ENCODE peak calls at places on chromosomes 4 and X, in ten cellular contexts. Y, N, Z, F, L, A, G, R, T and P are unnamed samples.

GRCh38 chr4:8709050-8709728 is 116.6 kb downstream of the CPZ start:
- DNase-seq in Y (no peak), N (peak), Z (no peak), F (peak), L (no peak), A (no peak), G (no peak), R (no peak), T (peak), P (peak)

GRCh38 chr4:149166365-149166764 is 649.3 kb downstream of the IQCM start:
- DNase-seq in Y (no peak), N (no peak), Z (no peak), F (no peak), L (no peak), A (no peak), G (no peak), R (no peak), T (no peak), P (no peak)

GRCh38 chrX:102959471-102959870 is 22.4 kb downstream of the RAB40AL start:
- DNase-seq in Y (peak), N (no peak), Z (no peak), F (no peak), L (no peak), A (no peak), G (no peak), R (no peak), T (no peak), P (no peak)

GRCh38 chr4:139760558-139760957 is 94.9 kb downstream of the MGST2 start:
- DNase-seq in Y (no peak), N (no peak), Z (no peak), F (no peak), L (no peak), A (no peak), G (no peak), R (no peak), T (no peak), P (no peak)

GRCh38 chrX:111168314-111168713 is 72.3 kb downstream of the PAK3 start:
- DNase-seq in Y (no peak), N (no peak), Z (peak), F (no peak), L (no peak), A (no peak), G (no peak), R (no peak), T (no peak), P (no peak)

GRCh38 chr4:123299212-123299651 is 97.4 kb upstream of the SPRY1 start:
- DNase-seq in Y (no peak), N (no peak), Z (no peak), F (no peak), L (no peak), A (no peak), G (peak), R (no peak), T (no peak), P (no peak)

GRCh38 chr4:15516494-15516893 is 46.8 kb downstream of the CC2D2A start:
- DNase-seq in Y (no peak), N (no peak), Z (no peak), F (no peak), L (no peak), A (no peak), G (no peak), R (no peak), T (no peak), P (no peak)

GRCh38 chrX:65420154-65420553 is 114.4 kb downstream of the LAS1L start:
- DNase-seq in Y (no peak), N (no peak), Z (no peak), F (no peak), L (no peak), A (no peak), G (no peak), R (no peak), T (no peak), P (no peak)

GRCh38 chrX:9897761-9898161 is 69.4 kb upstream of the CLDN34 start:
- DNase-seq in Y (no peak), N (no peak), Z (no peak), F (no peak), L (no peak), A (no peak), G (no peak), R (peak), T (no peak), P (no peak)

GRCh38 chr4:152269448-152270191 is 266.3 kb downstream of the FBXW7 start:
- DNase-seq in Y (no peak), N (no peak), Z (no peak), F (no peak), L (no peak), A (no peak), G (no peak), R (no peak), T (no peak), P (no peak)

GRCh38 chrX:113274801-113275200 is 434.2 kb upstream of the AMOT start:
- DNase-seq in Y (no peak), N (no peak), Z (no peak), F (no peak), L (no peak), A (no peak), G (no peak), R (no peak), T (no peak), P (no peak)

GRCh38 chrX:113274345-113274744 is 433.7 kb upstream of the AMOT start:
- DNase-seq in Y (no peak), N (no peak), Z (no peak), F (no peak), L (no peak), A (no peak), G (no peak), R (no peak), T (no peak), P (no peak)

DNA sequence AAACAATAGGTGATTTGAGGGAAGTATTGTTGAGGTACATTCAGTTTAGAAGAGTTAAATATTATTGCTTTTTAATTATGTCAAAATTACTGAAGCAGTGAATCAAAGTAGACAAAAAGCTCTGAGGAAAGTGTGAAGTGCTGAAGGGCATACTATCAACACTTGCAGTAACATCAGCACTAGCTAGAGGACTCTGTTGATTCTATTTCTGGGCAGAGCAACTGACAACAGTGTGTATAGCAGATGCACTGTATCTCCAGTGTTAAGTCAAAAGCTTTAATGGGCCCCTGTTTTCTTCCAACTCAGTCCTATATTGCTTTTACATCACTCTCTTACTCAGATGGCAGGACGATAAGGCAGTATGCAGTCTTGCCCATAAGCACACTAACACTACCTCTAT is 435.1 kb upstream of the AMOT start:
- DNase-seq in Y (no peak), N (no peak), Z (no peak), F (no peak), L (no peak), A (no peak), G (no peak), R (no peak), T (no peak), P (no peak)
- TF ChIP-seq CTCF in Y (no peak), N (no peak), Z (no peak), F (no peak), L (no peak), A (no peak), G (no peak), R (no peak), T (no peak), P (no peak)

GRCh38 chr4:147780137-147780777 is 48.4 kb downstream of the ARHGAP10 start:
- DNase-seq in Y (no peak), N (no peak), Z (no peak), F (peak), L (no peak), A (no peak), G (no peak), R (no peak), T (no peak), P (no peak)

GRCh38 chr4:147778942-147779341 is 47.1 kb downstream of the ARHGAP10 start:
- DNase-seq in Y (no peak), N (no peak), Z (no peak), F (no peak), L (no peak), A (no peak), G (no peak), R (no peak), T (no peak), P (no peak)

GRCh38 chr4:147779449-147779848 is 47.6 kb downstream of the ARHGAP10 start:
- DNase-seq in Y (no peak), N (no peak), Z (no peak), F (no peak), L (no peak), A (no peak), G (no peak), R (no peak), T (no peak), P (no peak)

GRCh38 chr4:147786031-147786430 is 54.1 kb downstream of the ARHGAP10 start:
- DNase-seq in Y (no peak), N (no peak), Z (no peak), F (no peak), L (no peak), A (no peak), G (no peak), R (no peak), T (no peak), P (no peak)

DNA sequence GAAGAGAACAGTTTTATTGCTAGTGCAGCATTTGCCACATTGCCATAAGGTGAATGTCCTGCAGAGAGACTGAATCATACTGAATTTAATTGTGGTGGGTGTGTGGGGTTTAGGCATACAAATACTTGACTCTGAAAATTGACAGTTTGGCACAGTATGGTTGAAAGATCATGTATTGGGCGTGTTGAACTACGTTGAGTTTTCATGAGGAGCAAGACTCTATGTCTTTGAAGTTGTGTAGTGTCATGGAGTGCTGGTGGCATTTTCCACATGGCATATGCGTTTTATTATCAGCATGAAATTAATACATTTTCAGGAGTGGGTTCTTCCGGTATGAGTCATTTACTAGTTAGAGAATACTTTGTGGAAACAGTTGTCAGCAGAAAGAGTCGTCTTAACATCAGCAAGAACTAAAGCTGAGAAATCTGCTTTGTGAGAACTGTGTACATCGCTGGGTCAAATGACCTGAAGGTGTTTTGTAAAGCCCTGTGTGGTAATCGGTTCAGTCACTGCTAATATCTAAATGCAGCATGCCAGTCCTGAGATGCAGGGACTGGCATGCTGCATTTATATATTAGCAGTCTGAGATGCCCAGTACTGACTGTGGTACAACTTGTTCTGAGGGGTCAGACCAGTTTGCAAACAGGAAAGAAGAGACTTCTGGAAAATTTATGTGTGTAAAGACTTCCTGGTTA is 50.3 kb downstream of the ARHGAP10 start:
- DNase-seq in Y (peak), N (no peak), Z (no peak), F (no peak), L (no peak), A (no peak), G (peak), R (no peak), T (no peak), P (no peak)
- TF ChIP-seq POLR2AphosphoS5 in Y (no peak), N (no peak), Z (no peak), F (no peak), L (no peak), A (no peak), G (no peak), R (no peak), T (no peak), P (no peak)

GRCh38 chr4:173526724-173527102 is 3.3 kb downstream of the HAND2 start:
- DNase-seq in Y (no peak), N (peak), Z (no peak), F (no peak), L (no peak), A (no peak), G (no peak), R (no peak), T (no peak), P (no peak)

GRCh38 chr4:173530326-173531062 is 465 bp upstream of the HAND2 start:
- DNase-seq in Y (no peak), N (peak), Z (no peak), F (no peak), L (no peak), A (no peak), G (no peak), R (no peak), T (no peak), P (no peak)

GRCh38 chr4:173529505-173530325 is at the start of gene HAND2:
- DNase-seq in Y (no peak), N (peak), Z (peak), F (peak), L (no peak), A (no peak), G (no peak), R (no peak), T (no peak), P (peak)

GRCh38 chr4:173527103-173527876 is 2.7 kb downstream of the HAND2 start:
- DNase-seq in Y (no peak), N (peak), Z (no peak), F (no peak), L (no peak), A (no peak), G (no peak), R (no peak), T (no peak), P (no peak)

DNA sequence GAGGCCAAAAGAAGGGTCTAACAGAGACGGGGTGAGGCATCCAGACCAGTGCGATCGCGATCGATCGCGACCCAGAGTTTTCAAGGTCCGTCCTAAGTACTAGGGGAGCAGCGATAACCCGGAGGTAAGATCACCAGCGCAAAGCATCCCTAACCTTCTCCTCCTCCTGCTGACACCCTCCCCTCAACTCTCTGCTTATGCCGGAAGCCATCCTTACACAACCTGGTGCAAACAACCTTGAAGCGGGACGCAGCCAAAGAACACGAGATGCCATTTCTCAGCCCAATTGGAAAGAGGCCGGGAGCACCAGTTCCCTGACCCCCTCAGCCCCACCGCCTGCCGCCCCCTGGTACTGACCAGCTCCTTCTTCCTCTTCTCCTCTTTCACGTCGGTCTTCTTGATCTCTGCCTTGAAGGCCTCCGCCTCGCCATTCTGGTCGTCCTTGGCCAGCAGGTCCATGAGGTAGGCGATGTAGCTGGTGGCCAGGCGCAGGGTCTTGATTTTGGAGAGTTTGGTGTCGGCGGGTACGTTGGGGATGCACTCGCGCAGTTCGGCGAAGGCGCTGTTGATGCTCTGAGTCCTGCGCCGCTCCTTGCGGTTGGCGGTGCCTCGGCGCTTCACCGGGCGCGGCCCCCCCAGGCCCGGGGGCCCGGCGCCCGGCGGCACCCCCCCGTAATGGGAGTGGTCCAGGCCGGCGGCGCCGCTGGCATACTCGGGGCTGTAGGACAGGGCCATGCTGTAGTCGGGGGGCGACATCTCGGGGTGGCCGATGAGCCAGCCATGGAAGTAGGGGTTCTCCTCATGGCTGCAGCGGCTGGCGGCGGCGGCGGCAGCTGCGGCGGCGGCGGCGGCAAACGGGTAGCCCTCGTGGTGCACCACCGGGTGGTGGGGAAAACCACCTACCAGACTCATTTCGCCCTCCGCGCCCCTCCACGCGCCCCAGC is 1.4 kb downstream of the HAND2 start:
- DNase-seq in Y (no peak), N (peak), Z (no peak), F (no peak), L (no peak), A (no peak), G (no peak), R (no peak), T (no peak), P (no peak)
- TF ChIP-seq POLR2A in Y (no peak), N (no peak), Z (no peak), F (no peak), L (no peak), A (no peak), G (no peak), R (no peak), T (no peak), P (no peak)

DNA sequence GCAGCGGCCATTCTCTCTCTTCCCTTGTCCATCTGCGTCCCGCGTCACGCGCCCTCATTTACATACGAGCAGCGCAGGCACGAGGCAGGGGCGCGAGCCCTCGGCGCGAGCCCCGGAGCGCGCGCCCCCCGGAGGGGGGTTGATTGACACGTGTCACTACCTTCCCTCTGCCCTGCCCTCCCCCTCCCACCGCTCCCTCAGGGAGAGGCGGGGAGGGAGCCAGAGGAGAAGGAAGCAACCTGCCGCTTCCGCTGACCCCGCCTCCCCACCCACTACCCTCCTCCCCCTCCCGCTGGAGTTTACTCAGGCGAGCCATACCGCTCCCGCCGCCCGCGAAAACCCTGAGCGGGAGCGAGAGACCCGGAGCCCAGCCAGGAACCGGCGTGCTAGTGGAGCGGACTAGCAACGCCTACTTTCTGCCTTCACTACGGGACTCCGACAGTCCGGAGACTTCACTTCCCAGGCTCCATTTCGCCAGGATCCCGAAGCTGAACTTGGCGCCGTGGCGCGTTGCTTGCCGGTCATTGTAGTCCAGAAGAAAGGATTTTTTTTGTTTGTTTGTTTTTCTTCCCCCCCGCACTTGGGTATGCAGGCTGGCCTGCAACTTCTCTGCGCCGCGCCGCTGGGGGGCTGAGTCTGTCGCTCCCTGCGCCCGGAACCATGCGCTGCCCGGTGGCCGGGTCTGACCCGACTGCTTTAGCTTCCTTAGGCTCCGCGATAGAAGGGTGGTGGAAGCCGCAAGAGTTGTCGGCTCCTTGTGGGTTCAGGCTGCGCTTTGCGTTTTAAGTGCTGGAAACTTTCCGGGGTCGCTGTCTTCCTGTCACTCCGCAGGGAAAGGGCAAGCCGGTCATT is at the start of gene LCORL:
- DNase-seq in Y (peak), N (peak), Z (peak), F (peak), L (peak), A (peak), G (peak), R (peak), T (peak), P (peak)
- TF ChIP-seq CTCF in Y (no peak), N (no peak), Z (peak), F (peak), L (no peak), A (peak), G (no peak), R (no peak), T (peak), P (no peak)

GRCh38 chr4:48651869-48652447 is 128.1 kb downstream of the FRYL start:
- DNase-seq in Y (no peak), N (no peak), Z (no peak), F (no peak), L (no peak), A (no peak), G (no peak), R (no peak), T (no peak), P (no peak)

GRCh38 chr4:48649505-48649904 is 130.6 kb downstream of the FRYL start:
- DNase-seq in Y (no peak), N (no peak), Z (no peak), F (no peak), L (no peak), A (no peak), G (no peak), R (no peak), T (no peak), P (no peak)

GRCh38 chr4:48654015-48654664 is 125.9 kb downstream of the FRYL start:
- DNase-seq in Y (no peak), N (no peak), Z (no peak), F (no peak), L (no peak), A (no peak), G (no peak), R (no peak), T (no peak), P (no peak)

DNA sequence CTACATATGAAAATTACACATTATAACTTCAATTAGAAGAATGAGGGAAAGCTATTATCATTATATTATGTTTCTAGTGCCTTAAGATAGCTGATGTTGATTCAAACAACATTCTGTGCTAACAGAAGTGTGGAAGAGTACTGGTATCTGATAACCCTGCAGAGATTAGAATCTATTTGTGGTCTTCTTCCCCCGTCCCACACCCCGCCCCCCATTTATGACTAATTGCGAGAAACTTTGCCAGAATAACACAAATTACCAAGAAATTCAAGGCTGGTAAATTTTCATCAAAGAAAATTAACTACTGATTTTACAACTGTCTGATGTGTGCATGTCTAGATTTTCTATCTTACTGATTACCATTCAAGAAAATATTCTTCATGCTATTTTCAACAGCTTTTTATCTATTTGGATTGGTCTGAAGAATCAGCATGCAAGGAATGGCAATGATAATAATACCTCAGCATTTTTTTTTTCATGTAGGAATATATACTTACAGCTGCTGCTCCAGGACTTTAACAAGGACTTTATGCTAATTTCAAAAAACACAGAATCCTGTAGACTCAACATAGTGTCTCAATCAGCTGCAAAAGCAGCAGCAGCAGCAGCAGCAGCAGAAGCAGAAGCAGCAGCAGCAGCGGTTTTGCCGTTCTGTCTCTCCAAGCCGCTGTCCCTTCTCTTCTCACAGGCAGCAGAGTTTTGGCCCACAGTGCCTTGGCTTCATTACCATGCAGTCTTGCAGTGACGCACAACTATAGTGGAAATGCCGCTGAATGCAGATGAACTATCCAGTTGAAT is 126.7 kb downstream of the FRYL start:
- DNase-seq in Y (no peak), N (peak), Z (no peak), F (peak), L (peak), A (no peak), G (no peak), R (no peak), T (no peak), P (no peak)
- TF ChIP-seq POLR2AphosphoS5 in Y (no peak), N (peak), Z (no peak), F (peak), L (no peak), A (no peak), G (no peak), R (no peak), T (no peak), P (no peak)

GRCh38 chrX:51902651-51903050 is 9.2 kb downstream of the MAGED1 start:
- DNase-seq in Y (no peak), N (no peak), Z (no peak), F (no peak), L (no peak), A (no peak), G (no peak), R (no peak), T (no peak), P (no peak)
- TF ChIP-seq POLR2A in Y (no peak), N (no peak), Z (no peak), F (no peak), L (no peak), A (no peak), G (no peak), R (no peak), T (no peak), P (no peak)